ENCODE peak calls at places on chromosomes 5 and 9, in seven cellular contexts. Z, K, Q, A, T, U and W are unnamed samples. For H3K27me3, the result is how much of the 10 kb centered on the place peaks cover.

GRCh38 chr5:58235279-58235678 is 224.6 kb downstream of the PLK2 start:
- DNase-seq in A (no peak), U (no peak), Z (no peak), Q (no peak), T (no peak), K (no peak), W (no peak)

GRCh38 chr5:1431021-1431811 is 14.0 kb downstream of the SLC6A3 start:
- DNase-seq in K (no peak), Q (no peak), U (no peak), A (no peak), Z (peak), T (no peak), W (no peak)

GRCh38 chr5:23314827-23315226 is 192.6 kb upstream of the PRDM9 start:
- DNase-seq in Q (no peak), Z (no peak), K (no peak), U (no peak), A (no peak), T (no peak), W (no peak)

GRCh38 chr9:132146015-132146414 is 15.8 kb upstream of the NTNG2 start:
- DNase-seq in K (no peak), Q (no peak), Z (no peak), T (no peak), A (no peak), U (no peak), W (no peak)

GRCh38 chr5:82174128-82174918 is 103.8 kb downstream of the RPS23 start:
- DNase-seq in K (peak), U (peak), T (peak), Z (peak), Q (peak), A (peak), W (no peak)

GRCh38 chr5:97026721-97027120 is 90.8 kb downstream of the LNPEP start:
- DNase-seq in K (no peak), Q (no peak), T (no peak), U (no peak), A (no peak), Z (no peak), W (no peak)

GRCh38 chr5:92508271-92508670 is 1072.7 kb downstream of the NR2F1-AS1 start:
- DNase-seq in K (no peak), A (no peak), Z (no peak), U (no peak), Q (no peak), T (no peak), W (no peak)

GRCh38 chr5:165309446-165309845 is 1804.0 kb downstream of the MAT2B start:
- DNase-seq in Z (no peak), A (no peak), T (no peak), U (no peak), Q (no peak), K (no peak), W (no peak)

GRCh38 chr9:16591092-16591491 is 279.4 kb downstream of the BNC2 start:
- DNase-seq in A (no peak), K (no peak), Q (no peak), T (no peak), U (no peak), Z (no peak), W (no peak)

GRCh38 chr5:180830253-180831138 is 27.9 kb upstream of the MGAT1 start:
- DNase-seq in U (no peak), A (no peak), Q (no peak), Z (peak), T (no peak), K (peak), W (no peak)

GRCh38 chr9:4386819-4387218 is 87.0 kb upstream of the GLIS3 start:
- DNase-seq in U (no peak), K (no peak), A (no peak), Z (no peak), Q (no peak), T (no peak), W (no peak)

GRCh38 chr5:14146725-14147124 is 3.6 kb downstream of the TRIO start:
- DNase-seq in A (no peak), U (no peak), Z (no peak), T (no peak), Q (no peak), K (no peak), W (no peak)

GRCh38 chr9:14106699-14107098 is 207.2 kb downstream of the NFIB start:
- DNase-seq in K (no peak), T (no peak), A (no peak), Q (no peak), U (no peak), Z (no peak), W (no peak)

GRCh38 chr9:14136047-14136446 is 177.9 kb downstream of the NFIB start:
- DNase-seq in A (no peak), T (no peak), Q (no peak), K (no peak), U (no peak), Z (no peak), W (no peak)

GRCh38 chr5:137336161-137336560 is 163.0 kb downstream of the SPOCK1 start:
- DNase-seq in A (no peak), Q (no peak), U (no peak), T (no peak), K (no peak), Z (no peak), W (no peak)

GRCh38 chr5:42579320-42579719 is 156.1 kb downstream of the GHR start:
- DNase-seq in K (no peak), T (no peak), A (no peak), Q (no peak), Z (no peak), U (no peak), W (no peak)

GRCh38 chr5:173315495-173316352 is 12.5 kb downstream of the STC2 start:
- DNase-seq in U (no peak), K (no peak), T (no peak), Z (peak), A (no peak), Q (no peak), W (no peak)

GRCh38 chr9:127059648-127060365 is 62.6 kb downstream of the ANGPTL2 start:
- DNase-seq in Z (no peak), Q (no peak), T (peak), K (no peak), U (no peak), A (no peak), W (no peak)

GRCh38 chr9:121748727-121749546 is 97.5 kb downstream of the DAB2IP start:
- DNase-seq in Z (no peak), A (no peak), U (peak), K (no peak), Q (no peak), T (no peak), W (no peak)

GRCh38 chr5:74433255-74434123 is 207.0 kb downstream of the ENC1 start:
- DNase-seq in A (no peak), Z (no peak), U (no peak), K (no peak), Q (no peak), T (peak), W (no peak)

GRCh38 chr5:102999191-102999590 is 120.7 kb downstream of the GIN1 start:
- DNase-seq in A (no peak), Z (no peak), K (no peak), U (no peak), T (no peak), Q (no peak), W (no peak)

GRCh38 chr5:10726179-10726912 is 34.7 kb downstream of the DAP start:
- DNase-seq in T (no peak), Q (no peak), Z (no peak), A (no peak), U (no peak), K (peak), W (no peak)

GRCh38 chr9:112327718-112328450 is 5.5 kb downstream of the PTBP3 start:
- DNase-seq in Z (no peak), A (no peak), Q (no peak), U (no peak), K (no peak), T (no peak), W (no peak)

GRCh38 chr5:135966790-135967189 is 12.0 kb upstream of the LECT2 start:
- DNase-seq in Z (no peak), K (no peak), U (no peak), Q (no peak), A (no peak), T (no peak), W (no peak)
- TF ChIP-seq SIN3A in Z (no peak), K (no peak), U (no peak), Q (no peak), A (no peak), T (no peak), W (no peak)

GRCh38 chr5:139795074-139796001 is at the start of gene PSD2:
- DNase-seq in Z (peak), U (no peak), Q (no peak), A (no peak), T (no peak), K (peak), W (no peak)
- H3K27me3 ChIP-seq in Z (half or more), U (half or more), Q (half or more), A (under half), T (under half), K (half or more), W (under half)

DNA sequence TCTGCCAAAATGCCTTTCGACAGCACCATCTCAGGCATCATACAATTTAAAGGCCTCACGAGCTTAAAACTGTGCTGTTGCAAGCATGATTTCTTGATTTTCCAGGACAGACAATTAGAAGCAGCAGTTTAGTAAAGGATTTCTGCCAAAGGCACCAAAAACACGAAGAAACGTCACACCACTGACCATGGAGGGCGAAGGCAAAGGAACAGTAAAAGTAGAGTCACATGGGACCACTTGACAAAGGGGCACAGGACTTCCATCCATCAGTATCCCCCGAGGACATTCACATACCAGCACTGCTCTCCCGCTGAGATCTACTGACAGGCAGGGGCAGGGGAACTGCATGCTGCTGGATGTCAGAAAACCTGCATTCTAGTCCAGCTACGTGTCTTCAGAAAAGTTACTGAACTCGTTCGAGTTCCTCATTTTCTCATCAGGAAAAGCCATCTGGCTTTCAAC is 70.4 kb upstream of the FBXW11 start:
- DNase-seq in Q (no peak), T (no peak), A (no peak), Z (no peak), U (no peak), K (no peak), W (no peak)
- H3K27ac ChIP-seq in Q (no peak), T (no peak), A (no peak), Z (no peak), U (no peak), K (no peak), W (no peak)

DNA sequence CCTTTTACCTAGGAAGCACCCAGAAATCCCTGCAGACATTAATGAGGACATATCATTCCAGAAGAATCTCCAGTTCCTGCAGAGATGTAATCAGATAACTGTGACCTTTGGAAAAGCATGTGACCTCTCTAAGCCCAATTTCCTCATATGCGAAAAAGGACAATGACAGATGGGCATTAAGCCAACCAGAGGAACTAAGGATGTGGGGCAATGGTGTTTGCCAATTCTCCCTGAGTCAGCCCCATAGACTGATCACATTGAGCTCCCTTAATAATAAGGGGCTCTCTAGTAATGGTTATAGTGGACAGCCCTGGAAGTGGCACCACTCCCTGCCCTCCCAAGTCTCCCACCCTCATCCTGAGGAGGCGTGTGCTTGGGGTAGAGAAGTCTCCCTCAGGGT is 10.0 kb upstream of the FOXI1 start:
- DNase-seq in A (no peak), U (no peak), Z (no peak), T (no peak), K (no peak), Q (no peak), W (no peak)
- TF ChIP-seq SIN3A in A (no peak), U (no peak), Z (no peak), T (no peak), K (no peak), Q (no peak), W (no peak)

GRCh38 chr9:136341042-136341655 is 13.8 kb downstream of the GPSM1 start:
- DNase-seq in T (no peak), A (no peak), U (no peak), K (no peak), Z (no peak), Q (no peak), W (no peak)

GRCh38 chr9:136343121-136343883 is 16.0 kb downstream of the GPSM1 start:
- DNase-seq in K (no peak), Q (no peak), A (no peak), Z (no peak), T (no peak), U (no peak), W (no peak)

GRCh38 chr9:136341769-136342168 is 14.4 kb downstream of the GPSM1 start:
- DNase-seq in Z (no peak), K (no peak), T (no peak), U (no peak), Q (no peak), A (no peak), W (no peak)

GRCh38 chr9:136343884-136344269 is 16.5 kb downstream of the GPSM1 start:
- DNase-seq in K (no peak), T (no peak), U (no peak), Q (no peak), Z (no peak), A (no peak), W (no peak)

GRCh38 chr9:136342191-136343120 is 15.1 kb downstream of the GPSM1 start:
- DNase-seq in Z (peak), T (peak), Q (peak), A (no peak), U (no peak), K (peak), W (no peak)
- H3K27me3 ChIP-seq in Z (under half), T (under half), Q (under half), A (under half), U (under half), K (under half), W (under half)